ENCODE peak calls at places on chromosome 12, in five cellular contexts. H, T, C, N and G are unnamed samples. For H3K27me3 and H3K4me1, the result is how much of the 10 kb centered on the place peaks cover.

GRCh38 chr12:32586390-32586789 is 92.7 kb upstream of the DNM1L start:
- DNase-seq in C (no peak), N (no peak), H (no peak), T (no peak), G (no peak)

GRCh38 chr12:52920937-52921336 is 16.1 kb upstream of the KRT8 start:
- DNase-seq in C (no peak), H (no peak), T (no peak), N (no peak), G (no peak)

GRCh38 chr12:56333197-56333678 is 562 bp downstream of the PAN2 start:
- DNase-seq in T (no peak), H (no peak), N (no peak), C (no peak), G (no peak)

GRCh38 chr12:49026678-49027480 is 8.3 kb upstream of the PRKAG1 start:
- DNase-seq in H (no peak), N (no peak), C (peak), T (no peak), G (no peak)

GRCh38 chr12:95173392-95174251 is 43.6 kb downstream of the FGD6 start:
- DNase-seq in N (no peak), C (no peak), T (peak), H (peak), G (no peak)

GRCh38 chr12:78696267-78696666 is 168.3 kb upstream of the SYT1 start:
- DNase-seq in C (no peak), H (no peak), N (no peak), T (no peak), G (no peak)

GRCh38 chr12:7433276-7433822 is 10.6 kb downstream of the CD163L1 start:
- DNase-seq in C (no peak), N (no peak), H (no peak), T (no peak), G (no peak)

GRCh38 chr12:90831712-90832111 is 123.3 kb downstream of the CCER1 start:
- DNase-seq in T (no peak), H (no peak), C (no peak), N (no peak), G (no peak)

GRCh38 chr12:122080149-122081107 is 1.9 kb downstream of the MLXIP start:
- DNase-seq in C (peak), H (peak), T (peak), N (peak), G (no peak)

GRCh38 chr12:113422030-113422900 is at the start of gene SDSL:
- DNase-seq in C (peak), H (peak), T (peak), N (peak), G (no peak)

GRCh38 chr12:71799105-71799504 is 40.5 kb upstream of the TBC1D15 start:
- DNase-seq in N (no peak), T (no peak), C (no peak), H (no peak), G (no peak)

GRCh38 chr12:63064080-63064479 is 86.9 kb downstream of the AVPR1A start:
- DNase-seq in N (no peak), C (no peak), T (no peak), H (no peak), G (no peak)

GRCh38 chr12:119593578-119594398 is at the start of gene TMEM233:
- DNase-seq in C (no peak), N (peak), T (peak), H (no peak), G (no peak)
- H3K4me3 ChIP-seq in C (peak), N (no peak), T (peak), H (peak), G (no peak)

DNA sequence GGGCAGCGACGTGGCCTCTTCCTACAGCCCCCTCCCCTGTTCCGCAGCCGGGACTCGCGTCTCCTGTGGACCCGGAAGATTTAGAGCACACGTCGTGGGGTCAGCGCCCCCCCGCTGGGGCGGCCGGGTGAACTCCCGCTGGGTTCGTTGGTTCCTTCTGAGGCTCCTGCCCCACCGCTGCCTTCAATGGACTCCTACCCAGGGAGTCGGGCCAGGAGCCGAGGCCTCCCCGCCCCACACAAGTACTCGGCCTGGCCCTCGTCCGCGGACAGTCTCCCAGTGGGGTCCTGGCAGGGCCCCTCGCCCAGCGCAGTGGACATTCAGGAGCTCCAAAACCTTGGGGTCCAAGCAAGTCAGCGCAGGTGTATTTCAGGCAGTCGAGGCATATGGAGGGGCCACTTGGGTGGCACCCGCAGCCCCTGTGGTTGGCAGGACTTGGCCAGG is 1.2 kb downstream of the MMP17 start:
- DNase-seq in T (peak), H (no peak), C (no peak), N (no peak), G (no peak)
- H3K27me3 ChIP-seq in T (under half), H (under half), C (half or more), N (under half), G (under half)

GRCh38 chr12:47207005-47207717 is 127.4 kb upstream of the AMIGO2 start:
- DNase-seq in C (no peak), N (peak), T (peak), H (peak), G (peak)

GRCh38 chr12:47205532-47206449 is 126.0 kb upstream of the AMIGO2 start:
- DNase-seq in H (no peak), T (no peak), C (no peak), N (no peak), G (no peak)

GRCh38 chr12:47207829-47208248 is 128.1 kb upstream of the AMIGO2 start:
- DNase-seq in T (no peak), N (peak), C (no peak), H (no peak), G (no peak)

GRCh38 chr12:47209014-47209413 is 129.3 kb upstream of the AMIGO2 start:
- DNase-seq in H (no peak), N (no peak), T (no peak), C (no peak), G (no peak)

GRCh38 chr12:47206450-47206830 is 126.7 kb upstream of the AMIGO2 start:
- DNase-seq in T (no peak), N (no peak), H (no peak), C (no peak), G (no peak)
- H3K4me1 ChIP-seq in T (under half), N (half or more), H (under half), C (under half), G (half or more)

GRCh38 chr12:93177208-93178153 is 200.2 kb upstream of the NUDT4 start:
- DNase-seq in C (no peak), N (no peak), H (no peak), T (no peak), G (no peak)

GRCh38 chr12:93176610-93177126 is 201.1 kb upstream of the NUDT4 start:
- DNase-seq in T (no peak), C (no peak), N (no peak), H (no peak), G (no peak)

GRCh38 chr12:93174473-93174872 is 203.3 kb upstream of the NUDT4 start:
- DNase-seq in C (no peak), T (no peak), H (no peak), N (no peak), G (no peak)

GRCh38 chr12:93174048-93174447 is 203.7 kb upstream of the NUDT4 start:
- DNase-seq in H (no peak), T (no peak), N (no peak), C (no peak), G (no peak)

GRCh38 chr12:93176166-93176565 is 201.6 kb upstream of the NUDT4 start:
- DNase-seq in T (no peak), C (no peak), H (no peak), N (no peak), G (no peak)
- H3K4me3 ChIP-seq in T (no peak), C (no peak), H (no peak), N (no peak), G (no peak)

DNA sequence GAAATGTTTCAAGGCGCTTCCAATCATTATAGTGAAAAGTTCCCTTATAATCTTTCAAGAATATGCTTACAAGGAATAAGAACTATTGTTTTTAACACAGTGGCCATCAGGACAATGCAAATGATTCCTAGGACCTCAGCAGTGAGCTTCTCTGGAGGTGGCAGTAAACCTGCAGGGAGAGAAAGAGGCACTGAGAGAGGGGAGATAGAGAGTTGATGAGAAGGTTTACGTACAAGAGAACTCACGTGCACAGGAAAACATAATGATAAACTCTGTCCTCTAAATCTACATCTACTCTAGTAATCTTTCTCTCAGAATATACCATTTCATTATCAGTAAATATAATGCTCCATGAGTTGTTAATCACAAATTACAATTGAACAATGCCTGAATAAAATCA is 715 bp downstream of the KLRC4 start:
- DNase-seq in T (no peak), H (no peak), C (no peak), N (no peak), G (no peak)
- H3K27me3 ChIP-seq in T (under half), H (under half), C (under half), N (under half), G (under half)

DNA sequence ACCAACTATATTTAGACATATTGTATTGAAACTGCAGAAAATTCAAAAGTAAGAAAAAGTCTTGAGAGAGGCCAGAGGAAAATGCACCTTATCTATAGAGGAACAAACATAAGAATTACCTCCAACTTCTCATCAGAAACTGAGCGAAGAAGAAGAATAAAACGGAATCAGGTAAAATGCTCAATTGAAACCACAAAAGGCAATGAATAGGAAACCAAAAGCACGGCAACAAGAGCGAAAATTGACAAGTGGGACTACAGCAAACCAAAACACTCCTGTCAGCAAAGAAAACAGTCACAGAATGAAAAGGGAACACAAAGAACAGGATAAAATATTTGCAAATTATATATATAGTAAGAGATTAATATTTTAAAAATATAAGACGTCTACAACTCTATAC is 61.9 kb upstream of the PARP11 start:
- DNase-seq in C (no peak), H (no peak), N (no peak), T (no peak), G (peak)
- H3K4me1 ChIP-seq in C (under half), H (under half), N (under half), T (under half), G (under half)

GRCh38 chr12:1822699-1823098 is 2.3 kb downstream of the LRTM2 start:
- DNase-seq in C (no peak), H (no peak), T (peak), N (no peak), G (no peak)
- H3K4me3 ChIP-seq in C (no peak), H (no peak), T (no peak), N (no peak), G (no peak)

GRCh38 chr12:44446181-44446580 is 429.9 kb downstream of the NELL2 start:
- DNase-seq in N (no peak), C (no peak), H (no peak), T (no peak), G (no peak)
- H3K27me3 ChIP-seq in N (under half), C (under half), H (under half), T (under half), G (under half)

GRCh38 chr12:128643106-128643651 is 180.6 kb downstream of the SLC15A4 start:
- DNase-seq in T (no peak), N (no peak), H (no peak), C (no peak), G (no peak)
- H3K4me1 ChIP-seq in T (under half), N (under half), H (under half), C (under half), G (under half)